ENCODE peak calls at places on chromosomes 11 and 22, in nine cellular contexts. U is nucleus accumbens; F is AG04449; T is endothelial cell; B is T follicular helper cell; X is activated naive CD4-positive, alpha-beta T cell treated with anti-CD3 and anti-CD28 coated beads for 36 hours; M is effector memory CD8-positive, alpha-beta T cell; Z is nephron progenitor cell; R is fibroblast of villous mesenchyme. V is an unnamed sample.

GRCh38 chr22:50045211-50046018 is 12.7 kb downstream of the TTLL8 start:
- DNase-seq in U (no peak), F (no peak), T (no peak), B (no peak), X (no peak), M (no peak), Z (no peak), R (no peak), V (no peak)

GRCh38 chr11:126501641-126502040 is 146.2 kb downstream of the ST3GAL4 start:
- DNase-seq in U (no peak), F (no peak), T (no peak), B (no peak), X (no peak), M (no peak), Z (no peak), R (no peak), V (no peak)

GRCh38 chr11:122743949-122744876 is 88.7 kb downstream of the UBASH3B start:
- DNase-seq in U (no peak), F (no peak), T (no peak), B (peak), X (peak), M (peak), Z (no peak), R (no peak), V (no peak)

GRCh38 chr11:17013548-17014320 is 480 bp downstream of the PLEKHA7 start:
- DNase-seq in U (no peak), F (no peak), T (peak), B (no peak), X (peak), M (peak), Z (peak), R (no peak), V (peak)

GRCh38 chr22:17472886-17473285 is 90.4 kb upstream of the SLC25A18 start:
- DNase-seq in U (no peak), F (no peak), T (peak), B (no peak), X (no peak), M (no peak), Z (no peak), R (no peak), V (no peak)

GRCh38 chr11:117910941-117911630 is 18.1 kb downstream of the TMPRSS13 start:
- DNase-seq in U (no peak), F (no peak), T (no peak), B (no peak), X (no peak), M (no peak), Z (no peak), R (no peak), V (no peak)

GRCh38 chr11:77411238-77411637 is 62.7 kb downstream of the PAK1 start:
- DNase-seq in U (no peak), F (no peak), T (peak), B (no peak), X (peak), M (peak), Z (peak), R (peak), V (peak)

GRCh38 chr11:131005829-131006228 is 89.5 kb upstream of the SNX19 start:
- DNase-seq in U (no peak), F (no peak), T (no peak), B (no peak), X (no peak), M (no peak), Z (no peak), R (no peak), V (no peak)

GRCh38 chr11:123063396-123064267 is 1.7 kb upstream of the HSPA8 start:
- DNase-seq in U (no peak), F (no peak), T (peak), B (no peak), X (peak), M (peak), Z (no peak), R (peak), V (no peak)

GRCh38 chr22:36773935-36774334 is 2.0 kb downstream of the IFT27 start:
- DNase-seq in U (no peak), F (no peak), T (no peak), B (no peak), X (no peak), M (no peak), Z (no peak), R (peak), V (no peak)

GRCh38 chr22:25758316-25758715 is 16.3 kb downstream of the MYO18B start:
- DNase-seq in U (no peak), F (no peak), T (no peak), B (no peak), X (no peak), M (no peak), Z (no peak), R (peak), V (no peak)

GRCh38 chr11:128931066-128931465 is 11.6 kb downstream of the TP53AIP1 start:
- DNase-seq in U (no peak), F (no peak), T (no peak), B (no peak), X (no peak), M (no peak), Z (no peak), R (no peak), V (no peak)

GRCh38 chr22:41557401-41558240 is 3.2 kb upstream of the CSDC2 start:
- DNase-seq in U (peak), F (no peak), T (no peak), B (no peak), X (peak), M (no peak), Z (no peak), R (peak), V (no peak)

GRCh38 chr22:27237342-27237741 is 564.2 kb downstream of the MN1 start:
- DNase-seq in U (no peak), F (no peak), T (no peak), B (no peak), X (no peak), M (no peak), Z (no peak), R (no peak), V (no peak)

GRCh38 chr11:17719940-17720795 is 797 bp downstream of the MYOD1 start:
- DNase-seq in U (no peak), F (no peak), T (peak), B (no peak), X (no peak), M (no peak), Z (peak), R (peak), V (no peak)

GRCh38 chr11:2303627-2304155 is 1.9 kb downstream of the TSPAN32 start:
- DNase-seq in U (no peak), F (no peak), T (no peak), B (no peak), X (no peak), M (peak), Z (no peak), R (no peak), V (no peak)

GRCh38 chr11:130916910-130917309 is 631 bp upstream of the SNX19 start:
- DNase-seq in U (no peak), F (no peak), T (no peak), B (no peak), X (no peak), M (no peak), Z (no peak), R (no peak), V (no peak)

GRCh38 chr11:620935-621814 is 3.6 kb downstream of the CDHR5 start:
- DNase-seq in U (no peak), F (no peak), T (no peak), B (no peak), X (no peak), M (no peak), Z (no peak), R (no peak), V (no peak)

GRCh38 chr11:65014146-65014960 is at the start of gene ARL2:
- DNase-seq in U (peak), F (no peak), T (no peak), B (no peak), X (peak), M (no peak), Z (no peak), R (peak), V (peak)

GRCh38 chr11:68956142-68956541 is 24.6 kb downstream of the MRGPRD start:
- DNase-seq in U (no peak), F (no peak), T (peak), B (peak), X (peak), M (peak), Z (peak), R (no peak), V (no peak)

GRCh38 chr11:24295360-24295759 is 201.5 kb upstream of the LUZP2 start:
- DNase-seq in U (no peak), F (no peak), T (no peak), B (no peak), X (no peak), M (no peak), Z (no peak), R (no peak), V (no peak)

GRCh38 chr11:18578975-18579598 is 9.4 kb downstream of the UEVLD start:
- DNase-seq in U (no peak), F (no peak), T (no peak), B (no peak), X (peak), M (no peak), Z (no peak), R (no peak), V (no peak)

GRCh38 chr22:40193429-40194421 is 16.0 kb downstream of the TNRC6B start:
- DNase-seq in U (no peak), F (no peak), T (no peak), B (no peak), X (peak), M (no peak), Z (no peak), R (peak), V (no peak)

GRCh38 chr11:27390959-27391326 is 27.9 kb upstream of the CCDC34 start:
- DNase-seq in U (no peak), F (peak), T (no peak), B (no peak), X (no peak), M (no peak), Z (no peak), R (peak), V (no peak)

GRCh38 chr11:84819561-84819960 is 807.6 kb downstream of the DLG2 start:
- DNase-seq in U (no peak), F (no peak), T (no peak), B (no peak), X (no peak), M (no peak), Z (no peak), R (no peak), V (no peak)

GRCh38 chr22:50338042-50338573 is 5.0 kb upstream of the PPP6R2 start:
- DNase-seq in U (no peak), F (no peak), T (no peak), B (no peak), X (no peak), M (no peak), Z (no peak), R (no peak), V (no peak)

GRCh38 chr22:21443057-21443734 is 24.0 kb upstream of the TMEM191C start:
- DNase-seq in U (no peak), F (no peak), T (peak), B (no peak), X (no peak), M (no peak), Z (no peak), R (no peak), V (no peak)

GRCh38 chr11:849951-850776 is 7.5 kb downstream of the TSPAN4 start:
- DNase-seq in U (no peak), F (no peak), T (no peak), B (no peak), X (no peak), M (no peak), Z (no peak), R (no peak), V (no peak)

GRCh38 chr11:115333106-115333505 is 171.1 kb downstream of the CADM1 start:
- DNase-seq in U (no peak), F (peak), T (no peak), B (no peak), X (no peak), M (no peak), Z (no peak), R (peak), V (no peak)

V was measured in RWPE1.